ENCODE peak calls at places on chromosomes 2 and 18, in eight cellular contexts. One of them, this sample, is unnamed. For H3K27me3, the result is how much of the 10 kb centered on the place peaks cover.

GRCh38 chr2:171158790-171159325 is 1.8 kb downstream of the TLK1 start:
- DNase-seq in BJ: no peak
- DNase-seq in spleen: no peak
- DNase-seq in ovary: no peak
- DNase-seq in heart right ventricle: no peak
- DNase-seq in PC-9: no peak
- DNase-seq in thoracic aorta: no peak
- DNase-seq in left ventricle myocardium inferior: no peak
- DNase-seq in this sample: no peak

GRCh38 chr2:11022874-11023273 is 111.1 kb downstream of the KCNF1 start:
- DNase-seq in ovary: no peak
- DNase-seq in spleen: no peak
- DNase-seq in PC-9: peak
- DNase-seq in BJ: no peak
- DNase-seq in heart right ventricle: no peak
- DNase-seq in left ventricle myocardium inferior: no peak
- DNase-seq in thoracic aorta: no peak
- DNase-seq in this sample: no peak

GRCh38 chr2:173109253-173110188 is 33.9 kb downstream of the MAP3K20 start:
- DNase-seq in heart right ventricle: no peak
- DNase-seq in ovary: no peak
- DNase-seq in PC-9: peak
- DNase-seq in thoracic aorta: no peak
- DNase-seq in left ventricle myocardium inferior: no peak
- DNase-seq in spleen: no peak
- DNase-seq in BJ: peak
- DNase-seq in this sample: no peak

GRCh38 chr2:127582863-127583861 is 47.7 kb downstream of the MYO7B start:
- DNase-seq in spleen: peak
- DNase-seq in thoracic aorta: no peak
- DNase-seq in BJ: no peak
- DNase-seq in left ventricle myocardium inferior: no peak
- DNase-seq in ovary: no peak
- DNase-seq in PC-9: no peak
- DNase-seq in heart right ventricle: no peak
- DNase-seq in this sample: no peak

GRCh38 chr2:115165529-115166109 is 723.2 kb downstream of the DPP10 start:
- DNase-seq in thoracic aorta: no peak
- DNase-seq in spleen: no peak
- DNase-seq in left ventricle myocardium inferior: no peak
- DNase-seq in BJ: no peak
- DNase-seq in heart right ventricle: no peak
- DNase-seq in ovary: no peak
- DNase-seq in PC-9: peak
- DNase-seq in this sample: no peak

GRCh38 chr2:141341444-141341843 is 789.4 kb downstream of the LRP1B start:
- DNase-seq in left ventricle myocardium inferior: no peak
- DNase-seq in ovary: no peak
- DNase-seq in heart right ventricle: no peak
- DNase-seq in PC-9: no peak
- DNase-seq in spleen: no peak
- DNase-seq in BJ: peak
- DNase-seq in thoracic aorta: no peak
- DNase-seq in this sample: no peak

GRCh38 chr2:217301142-217301541 is 441.3 kb upstream of the TNP1 start:
- DNase-seq in BJ: no peak
- DNase-seq in ovary: no peak
- DNase-seq in left ventricle myocardium inferior: peak
- DNase-seq in PC-9: no peak
- DNase-seq in spleen: no peak
- DNase-seq in heart right ventricle: peak
- DNase-seq in thoracic aorta: no peak
- DNase-seq in this sample: no peak

GRCh38 chr18:57078614-57079013 is 68.3 kb upstream of the BOD1L2 start:
- DNase-seq in heart right ventricle: no peak
- DNase-seq in PC-9: no peak
- DNase-seq in left ventricle myocardium inferior: no peak
- DNase-seq in thoracic aorta: no peak
- DNase-seq in BJ: no peak
- DNase-seq in spleen: no peak
- DNase-seq in ovary: no peak
- DNase-seq in this sample: no peak

GRCh38 chr2:148253716-148254115 is 232.8 kb downstream of the MBD5 start:
- DNase-seq in BJ: no peak
- DNase-seq in thoracic aorta: no peak
- DNase-seq in heart right ventricle: no peak
- DNase-seq in spleen: peak
- DNase-seq in ovary: no peak
- DNase-seq in PC-9: no peak
- DNase-seq in left ventricle myocardium inferior: no peak
- DNase-seq in this sample: peak

GRCh38 chr18:6624271-6624670 is 105.2 kb upstream of the ARHGAP28 start:
- DNase-seq in spleen: no peak
- DNase-seq in PC-9: no peak
- DNase-seq in thoracic aorta: no peak
- DNase-seq in BJ: peak
- DNase-seq in ovary: no peak
- DNase-seq in heart right ventricle: no peak
- DNase-seq in left ventricle myocardium inferior: no peak
- DNase-seq in this sample: no peak

GRCh38 chr2:241901500-241902351 is 32.2 kb downstream of the RTP5 start:
- DNase-seq in ovary: peak
- DNase-seq in spleen: peak
- DNase-seq in left ventricle myocardium inferior: no peak
- DNase-seq in thoracic aorta: no peak
- DNase-seq in BJ: no peak
- DNase-seq in PC-9: peak
- DNase-seq in heart right ventricle: no peak
- DNase-seq in this sample: no peak

GRCh38 chr18:53442415-53442783 is 782.1 kb downstream of the MBD2 start:
- DNase-seq in left ventricle myocardium inferior: no peak
- DNase-seq in PC-9: no peak
- DNase-seq in heart right ventricle: no peak
- DNase-seq in BJ: no peak
- DNase-seq in ovary: no peak
- DNase-seq in thoracic aorta: no peak
- DNase-seq in spleen: no peak
- DNase-seq in this sample: no peak

GRCh38 chr2:176931588-176932563 is 280.7 kb upstream of the HNRNPA3 start:
- DNase-seq in left ventricle myocardium inferior: no peak
- DNase-seq in ovary: no peak
- DNase-seq in spleen: no peak
- DNase-seq in heart right ventricle: no peak
- DNase-seq in thoracic aorta: no peak
- DNase-seq in BJ: no peak
- DNase-seq in PC-9: no peak
- DNase-seq in this sample: peak

DNA sequence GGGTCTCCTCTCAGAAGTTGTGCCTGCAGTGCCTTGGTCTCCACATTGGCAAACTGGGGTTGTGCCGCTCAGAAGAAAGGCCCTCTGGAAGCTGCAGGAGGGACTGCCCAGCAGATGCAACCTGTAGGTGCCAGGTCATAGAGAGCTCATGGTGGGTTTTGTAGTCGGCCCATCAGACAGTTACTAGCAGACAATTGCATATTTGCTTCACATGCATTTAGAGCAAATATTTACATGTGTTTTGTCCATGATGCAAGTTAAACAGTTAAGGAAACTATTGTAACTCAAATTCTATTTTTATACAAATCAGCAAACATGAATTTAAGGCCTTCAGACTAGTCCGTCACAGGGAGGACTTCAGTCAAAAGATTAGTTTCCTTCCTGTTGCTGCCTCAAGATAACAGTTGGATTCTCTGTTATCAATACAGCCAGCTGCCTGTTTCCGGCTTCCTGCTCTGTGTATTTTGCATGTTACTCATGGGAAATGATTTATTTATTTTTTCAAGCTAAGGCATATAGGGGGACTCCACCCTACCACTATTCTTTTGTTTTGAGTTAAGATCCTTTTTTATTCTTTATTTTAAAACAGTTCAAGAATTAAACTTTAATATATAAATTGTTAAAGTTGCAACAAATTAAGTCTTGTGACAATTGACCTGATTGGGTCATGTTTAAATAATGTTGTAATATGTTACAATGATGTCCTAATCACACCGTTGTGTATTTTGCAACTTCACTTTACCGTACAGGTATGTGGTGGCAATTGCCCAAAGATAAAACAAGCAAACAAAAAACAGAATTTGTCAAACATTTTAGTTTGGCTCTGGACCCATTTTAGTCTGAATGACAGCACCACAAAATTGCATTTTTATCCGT is 133.5 kb downstream of the SPTBN1 start:
- DNase-seq in spleen: no peak
- DNase-seq in left ventricle myocardium inferior: no peak
- DNase-seq in PC-9: no peak
- DNase-seq in ovary: no peak
- DNase-seq in thoracic aorta: no peak
- DNase-seq in BJ: no peak
- DNase-seq in heart right ventricle: peak
- DNase-seq in this sample: no peak
- H3K4me3 ChIP-seq in spleen: no peak
- H3K4me3 ChIP-seq in left ventricle myocardium inferior: peak
- H3K4me3 ChIP-seq in PC-9: no peak
- H3K4me3 ChIP-seq in ovary: no peak
- H3K4me3 ChIP-seq in thoracic aorta: no peak
- H3K4me3 ChIP-seq in BJ: no peak
- H3K4me3 ChIP-seq in heart right ventricle: no peak
- H3K4me3 ChIP-seq in this sample: no peak

GRCh38 chr2:219387284-219388126 is at the start of gene DNPEP:
- DNase-seq in ovary: peak
- DNase-seq in spleen: peak
- DNase-seq in thoracic aorta: peak
- DNase-seq in PC-9: peak
- DNase-seq in heart right ventricle: peak
- DNase-seq in BJ: peak
- DNase-seq in left ventricle myocardium inferior: peak
- DNase-seq in this sample: peak

GRCh38 chr2:219386532-219387280 is 1.0 kb downstream of the DNPEP start:
- DNase-seq in ovary: no peak
- DNase-seq in spleen: peak
- DNase-seq in PC-9: no peak
- DNase-seq in left ventricle myocardium inferior: no peak
- DNase-seq in BJ: no peak
- DNase-seq in thoracic aorta: no peak
- DNase-seq in heart right ventricle: no peak
- DNase-seq in this sample: no peak

GRCh38 chr2:219388845-219389156 is 1.1 kb upstream of the DNPEP start:
- DNase-seq in PC-9: no peak
- DNase-seq in BJ: no peak
- DNase-seq in heart right ventricle: no peak
- DNase-seq in thoracic aorta: no peak
- DNase-seq in spleen: no peak
- DNase-seq in left ventricle myocardium inferior: no peak
- DNase-seq in ovary: no peak
- DNase-seq in this sample: no peak

GRCh38 chr2:219385958-219386520 is 1.7 kb downstream of the DNPEP start:
- DNase-seq in BJ: no peak
- DNase-seq in PC-9: no peak
- DNase-seq in thoracic aorta: no peak
- DNase-seq in ovary: peak
- DNase-seq in left ventricle myocardium inferior: no peak
- DNase-seq in spleen: peak
- DNase-seq in heart right ventricle: no peak
- DNase-seq in this sample: no peak

GRCh38 chr2:219388127-219388844 is 574 bp upstream of the DNPEP start:
- DNase-seq in heart right ventricle: peak
- DNase-seq in thoracic aorta: peak
- DNase-seq in ovary: peak
- DNase-seq in spleen: peak
- DNase-seq in left ventricle myocardium inferior: peak
- DNase-seq in PC-9: peak
- DNase-seq in BJ: peak
- DNase-seq in this sample: peak
- TF ChIP-seq CTCF in heart right ventricle: peak
- TF ChIP-seq CTCF in thoracic aorta: peak
- TF ChIP-seq CTCF in ovary: peak
- TF ChIP-seq CTCF in spleen: peak
- TF ChIP-seq CTCF in left ventricle myocardium inferior: peak
- TF ChIP-seq CTCF in PC-9: peak
- TF ChIP-seq CTCF in BJ: peak
- TF ChIP-seq CTCF in this sample: peak

GRCh38 chr2:134715932-134716643 is 2.7 kb downstream of the TMEM163 start:
- DNase-seq in heart right ventricle: no peak
- DNase-seq in ovary: no peak
- DNase-seq in spleen: no peak
- DNase-seq in PC-9: no peak
- DNase-seq in thoracic aorta: no peak
- DNase-seq in left ventricle myocardium inferior: no peak
- DNase-seq in BJ: no peak
- DNase-seq in this sample: no peak

GRCh38 chr2:134716716-134717585 is 1.8 kb downstream of the TMEM163 start:
- DNase-seq in ovary: no peak
- DNase-seq in heart right ventricle: no peak
- DNase-seq in spleen: no peak
- DNase-seq in thoracic aorta: no peak
- DNase-seq in PC-9: no peak
- DNase-seq in BJ: no peak
- DNase-seq in left ventricle myocardium inferior: no peak
- DNase-seq in this sample: no peak

GRCh38 chr2:134718956-134719814 is at the start of gene TMEM163:
- DNase-seq in ovary: peak
- DNase-seq in heart right ventricle: no peak
- DNase-seq in left ventricle myocardium inferior: no peak
- DNase-seq in BJ: no peak
- DNase-seq in spleen: peak
- DNase-seq in thoracic aorta: no peak
- DNase-seq in PC-9: peak
- DNase-seq in this sample: no peak

GRCh38 chr2:134717706-134718094 is 1.1 kb downstream of the TMEM163 start:
- DNase-seq in BJ: no peak
- DNase-seq in left ventricle myocardium inferior: no peak
- DNase-seq in thoracic aorta: no peak
- DNase-seq in heart right ventricle: no peak
- DNase-seq in spleen: no peak
- DNase-seq in PC-9: no peak
- DNase-seq in ovary: no peak
- DNase-seq in this sample: no peak

GRCh38 chr2:134718095-134718955 is 475 bp downstream of the TMEM163 start:
- DNase-seq in BJ: no peak
- DNase-seq in left ventricle myocardium inferior: peak
- DNase-seq in heart right ventricle: no peak
- DNase-seq in PC-9: peak
- DNase-seq in spleen: peak
- DNase-seq in ovary: peak
- DNase-seq in thoracic aorta: no peak
- DNase-seq in this sample: no peak
- H3K27me3 ChIP-seq in BJ: under half
- H3K27me3 ChIP-seq in left ventricle myocardium inferior: half or more
- H3K27me3 ChIP-seq in heart right ventricle: half or more
- H3K27me3 ChIP-seq in PC-9: under half
- H3K27me3 ChIP-seq in spleen: under half
- H3K27me3 ChIP-seq in ovary: under half
- H3K27me3 ChIP-seq in thoracic aorta: under half
- H3K27me3 ChIP-seq in this sample: under half

DNA sequence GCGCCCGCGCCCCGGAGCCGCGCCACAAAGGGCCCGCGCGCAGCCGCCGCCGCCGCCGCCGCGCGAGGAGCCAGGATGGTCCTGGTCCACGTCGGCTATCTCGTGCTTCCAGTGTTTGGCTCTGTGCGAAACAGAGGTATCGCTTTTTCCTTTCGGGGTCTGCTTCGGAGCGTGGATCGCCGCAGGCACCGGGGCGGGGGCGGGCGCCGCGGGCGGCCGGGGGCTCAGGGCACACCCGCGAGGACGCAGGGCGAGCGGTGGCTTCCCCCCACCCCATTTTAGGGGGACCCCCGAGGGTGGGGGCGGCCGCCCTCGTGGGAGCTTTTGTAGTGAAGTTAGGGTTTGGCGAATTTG is 230.0 kb downstream of the HAUS1 start:
- DNase-seq in BJ: no peak
- DNase-seq in left ventricle myocardium inferior: no peak
- DNase-seq in thoracic aorta: no peak
- DNase-seq in spleen: no peak
- DNase-seq in ovary: no peak
- DNase-seq in PC-9: no peak
- DNase-seq in heart right ventricle: no peak
- DNase-seq in this sample: no peak
- H3K4me3 ChIP-seq in BJ: no peak
- H3K4me3 ChIP-seq in left ventricle myocardium inferior: peak
- H3K4me3 ChIP-seq in thoracic aorta: peak
- H3K4me3 ChIP-seq in spleen: peak
- H3K4me3 ChIP-seq in ovary: peak
- H3K4me3 ChIP-seq in PC-9: peak
- H3K4me3 ChIP-seq in heart right ventricle: peak
- H3K4me3 ChIP-seq in this sample: no peak

This sample was measured in GM06990.